ENCODE peak calls at places on chromosome 19, in eight cellular contexts. A, B, X, Z, W, M, E and O are unnamed samples.

GRCh38 chr19:31648347-31648746 is 299.1 kb upstream of the TSHZ3 start:
- DNase-seq in A (no peak), B (peak), X (no peak), Z (no peak), W (no peak), M (no peak), E (no peak), O (no peak)

GRCh38 chr19:13526552-13526951 is 20.3 kb upstream of the CACNA1A start:
- DNase-seq in A (no peak), B (no peak), X (peak), Z (peak), W (peak), M (no peak), E (no peak), O (no peak)

GRCh38 chr19:18135712-18136584 is 17.0 kb upstream of the PIK3R2 start:
- DNase-seq in A (peak), B (no peak), X (no peak), Z (no peak), W (no peak), M (no peak), E (no peak), O (no peak)

GRCh38 chr19:44808463-44809371 is at the start of gene BCAM:
- DNase-seq in A (peak), B (peak), X (peak), Z (peak), W (no peak), M (peak), E (no peak), O (peak)

GRCh38 chr19:32870154-32870573 is 597 bp upstream of the SLC7A9 start:
- DNase-seq in A (no peak), B (no peak), X (no peak), Z (no peak), W (no peak), M (no peak), E (no peak), O (no peak)

GRCh38 chr19:31354919-31355318 is 5.7 kb upstream of the TSHZ3 start:
- DNase-seq in A (no peak), B (no peak), X (no peak), Z (no peak), W (no peak), M (no peak), E (no peak), O (no peak)

GRCh38 chr19:17123041-17123440 is 47.5 kb downstream of the MYO9B start:
- DNase-seq in A (no peak), B (no peak), X (no peak), Z (no peak), W (no peak), M (no peak), E (no peak), O (no peak)

GRCh38 chr19:51242881-51243280 is 8.0 kb upstream of the SIGLECL1 start:
- DNase-seq in A (no peak), B (no peak), X (no peak), Z (no peak), W (no peak), M (no peak), E (no peak), O (no peak)

GRCh38 chr19:18223860-18224524 is 2.2 kb downstream of the PDE4C start:
- DNase-seq in A (peak), B (no peak), X (no peak), Z (peak), W (peak), M (peak), E (no peak), O (no peak)

GRCh38 chr19:56103027-56103614 is 18.0 kb downstream of the ZNF787 start:
- DNase-seq in A (no peak), B (no peak), X (no peak), Z (no peak), W (no peak), M (no peak), E (no peak), O (no peak)

GRCh38 chr19:20470345-20471119 is 95.0 kb downstream of the ZNF737 start:
- DNase-seq in A (no peak), B (no peak), X (no peak), Z (no peak), W (no peak), M (no peak), E (no peak), O (no peak)

GRCh38 chr19:47004012-47004465 is 15.6 kb upstream of the NPAS1 start:
- DNase-seq in A (no peak), B (no peak), X (no peak), Z (no peak), W (no peak), M (no peak), E (no peak), O (no peak)

GRCh38 chr19:48547722-48548121 is 4.2 kb upstream of the SULT2B1 start:
- DNase-seq in A (no peak), B (no peak), X (no peak), Z (no peak), W (no peak), M (no peak), E (no peak), O (no peak)

GRCh38 chr19:54186934-54187381 is 2.4 kb downstream of the MBOAT7 start:
- DNase-seq in A (peak), B (no peak), X (no peak), Z (no peak), W (no peak), M (peak), E (no peak), O (no peak)

GRCh38 chr19:6017576-6017975 is 39.6 kb upstream of the RANBP3 start:
- DNase-seq in A (no peak), B (no peak), X (no peak), Z (no peak), W (no peak), M (no peak), E (no peak), O (no peak)

GRCh38 chr19:13398780-13399726 is 107.2 kb downstream of the CACNA1A start:
- DNase-seq in A (peak), B (peak), X (peak), Z (no peak), W (no peak), M (no peak), E (no peak), O (no peak)

GRCh38 chr19:51114087-51114714 is 6.0 kb upstream of the CTU1 start:
- DNase-seq in A (no peak), B (no peak), X (no peak), Z (no peak), W (no peak), M (no peak), E (no peak), O (no peak)

GRCh38 chr19:31350033-31350692 is 927 bp upstream of the TSHZ3 start:
- DNase-seq in A (no peak), B (peak), X (no peak), Z (peak), W (no peak), M (peak), E (no peak), O (no peak)

GRCh38 chr19:57664269-57665127 is 4.2 kb upstream of the ZSCAN4 start:
- DNase-seq in A (peak), B (peak), X (peak), Z (peak), W (peak), M (peak), E (no peak), O (no peak)

GRCh38 chr19:18470153-18470552 is 32.2 kb upstream of the ISYNA1 start:
- DNase-seq in A (no peak), B (no peak), X (no peak), Z (peak), W (no peak), M (no peak), E (no peak), O (no peak)

GRCh38 chr19:33344210-33344609 is 29.3 kb upstream of the CEBPG start:
- DNase-seq in A (no peak), B (no peak), X (peak), Z (no peak), W (no peak), M (no peak), E (no peak), O (no peak)